ENCODE peak calls at places on chromosomes 3 and 15, in four cellular contexts. T is GM12864, G is type B pancreatic cell, A is stomach. P is an unnamed sample.

GRCh38 chr15:80476036-80476435 is 71.9 kb downstream of the ARNT2 start:
- DNase-seq in T (no peak), G (no peak), A (no peak), P (no peak)

GRCh38 chr15:101078669-101079323 is 159.6 kb downstream of the LRRK1 start:
- DNase-seq in T (no peak), G (no peak), A (no peak), P (no peak)

GRCh38 chr3:173395412-173396181 is 1.9 kb upstream of the NLGN1 start:
- DNase-seq in T (no peak), G (peak; percentile 85), A (peak; percentile 78), P (peak; percentile 89)

GRCh38 chr15:43735402-43735801 is 10.8 kb upstream of the PDIA3 start:
- DNase-seq in T (no peak), G (no peak), A (no peak), P (no peak)

GRCh38 chr15:82530006-82530405 is 10.3 kb downstream of the RPS17 start:
- DNase-seq in T (no peak), G (no peak), A (no peak), P (peak; percentile 38)

GRCh38 chr3:113825090-113825489 is 13.5 kb upstream of the GRAMD1C start:
- DNase-seq in T (peak; percentile 59), G (no peak), A (no peak), P (no peak)

GRCh38 chr3:110738531-110738930 is 333.1 kb upstream of the NECTIN3 start:
- DNase-seq in T (no peak), G (no peak), A (no peak), P (no peak)

GRCh38 chr3:58099850-58100249 is 91.6 kb downstream of the FLNB start:
- DNase-seq in T (no peak), G (no peak), A (no peak), P (no peak)

GRCh38 chr15:31344824-31345605 is 18.4 kb downstream of the KLF13 start:
- DNase-seq in T (no peak), G (no peak), A (no peak), P (no peak)

GRCh38 chr15:48677821-48678220 is 32.3 kb upstream of the FBN1 start:
- DNase-seq in T (no peak), G (no peak), A (no peak), P (no peak)

GRCh38 chr3:186209810-186210752 is 101.2 kb upstream of the ETV5 start:
- DNase-seq in T (no peak), G (no peak), A (peak; percentile 58), P (no peak)

GRCh38 chr15:74788716-74789151 is 6.9 kb downstream of the CSK start:
- DNase-seq in T (peak; percentile 92), G (no peak), A (no peak), P (no peak)

GRCh38 chr3:112794622-112795172 is 52.0 kb downstream of the CD200R1L start:
- DNase-seq in T (no peak), G (no peak), A (no peak), P (no peak)

GRCh38 chr3:86937306-86937791 is 53.6 kb downstream of the VGLL3 start:
- DNase-seq in T (no peak), G (no peak), A (no peak), P (no peak)

GRCh38 chr3:189355481-189356201 is 183.9 kb downstream of the TPRG1 start:
- DNase-seq in T (no peak), G (no peak), A (no peak), P (no peak)

GRCh38 chr3:169865176-169865800 is 4.4 kb downstream of the LRRC31 start:
- DNase-seq in T (no peak), G (no peak), A (no peak), P (no peak)

GRCh38 chr3:129195731-129196256 is 12.1 kb upstream of the CNBP start:
- DNase-seq in T (no peak), G (no peak), A (no peak), P (no peak)

GRCh38 chr3:15367059-15367458 is 34.7 kb upstream of the SH3BP5 start:
- DNase-seq in T (no peak), G (no peak), A (no peak), P (no peak)

GRCh38 chr15:45088801-45089711 is 24.9 kb downstream of the DUOX2 start:
- DNase-seq in T (no peak), G (no peak), A (no peak), P (no peak)

GRCh38 chr15:44662478-44663409 is 718 bp downstream of the SPG11 start:
- DNase-seq in T (peak; percentile 80), G (no peak), A (peak; percentile 81), P (peak; percentile 85)

GRCh38 chr15:68666120-68666811 is 87.5 kb downstream of the CORO2B start:
- DNase-seq in T (no peak), G (no peak), A (no peak), P (no peak)

GRCh38 chr3:141659821-141660597 is 78.1 kb upstream of the RNF7 start:
- DNase-seq in T (no peak), G (peak; percentile 73), A (peak; percentile 64), P (peak; percentile 85)

GRCh38 chr3:183931881-183932280 is 47.2 kb upstream of the PARL start:
- DNase-seq in T (no peak), G (no peak), A (no peak), P (no peak)

GRCh38 chr15:60970246-60971170 is 258.6 kb downstream of the RORA start:
- DNase-seq in T (no peak), G (no peak), A (no peak), P (no peak)

GRCh38 chr3:45957606-45958005 is 14.3 kb downstream of the CXCR6 start:
- DNase-seq in T (no peak), G (no peak), A (no peak), P (no peak)

GRCh38 chr3:1082024-1082633 is 10.7 kb upstream of the CNTN6 start:
- DNase-seq in T (peak; percentile 7), G (no peak), A (peak; percentile 28), P (no peak)

GRCh38 chr15:51908312-51908711 is 63.3 kb downstream of the LEO1 start:
- DNase-seq in T (no peak), G (no peak), A (no peak), P (no peak)

GRCh38 chr15:98866503-98866902 is 141.1 kb downstream of the PGPEP1L start:
- DNase-seq in T (no peak), G (no peak), A (no peak), P (no peak)

GRCh38 chr15:50176869-50177268 is 5.1 kb upstream of the SLC27A2 start:
- DNase-seq in T (no peak), G (no peak), A (no peak), P (no peak)

GRCh38 chr3:50194903-50195500 is 3.6 kb downstream of the GNAT1 start:
- DNase-seq in T (no peak), G (no peak), A (no peak), P (no peak)

GRCh38 chr3:123817413-123817812 is 66.7 kb downstream of the MYLK start:
- DNase-seq in T (no peak), G (no peak), A (no peak), P (peak; percentile 59)

GRCh38 chr3:111723293-111723963 is 128.3 kb upstream of the ZBED2 start:
- DNase-seq in T (no peak), G (no peak), A (no peak), P (no peak)

GRCh38 chr3:144394052-144394451 is 422.4 kb downstream of the DIPK2A start:
- DNase-seq in T (no peak), G (no peak), A (no peak), P (no peak)

GRCh38 chr3:152466784-152467183 is 198.1 kb downstream of the MBNL1 start:
- DNase-seq in T (no peak), G (no peak), A (no peak), P (no peak)

GRCh38 chr3:127739347-127740135 is 66.8 kb downstream of the ABTB1 start:
- DNase-seq in T (no peak), G (no peak), A (no peak), P (no peak)

GRCh38 chr3:126781889-126782491 is 78.0 kb downstream of the CHCHD6 start:
- DNase-seq in T (no peak), G (no peak), A (no peak), P (no peak)

GRCh38 chr3:98801042-98801747 is 38.1 kb downstream of the ST3GAL6 start:
- DNase-seq in T (no peak), G (no peak), A (no peak), P (no peak)
- TF ChIP-seq CTCF in T (no peak), G (peak; percentile 27), A (no peak), P (peak; percentile 16)

GRCh38 chr15:40232625-40233070 is 6.2 kb upstream of the PAK6 start:
- DNase-seq in T (no peak), G (no peak), A (no peak), P (no peak)
- TF ChIP-seq CTCF in T (no peak), G (no peak), A (no peak), P (no peak)

GRCh38 chr15:28021281-28022039 is 77.7 kb downstream of the OCA2 start:
- DNase-seq in T (no peak), G (no peak), A (no peak), P (peak; percentile 92)
- TF ChIP-seq CTCF in T (no peak), G (peak; percentile 59), A (peak; percentile 10), P (peak; percentile 65)

GRCh38 chr3:100257601-100258000 is 3.2 kb upstream of the TBC1D23 start:
- DNase-seq in T (no peak), G (no peak), A (no peak), P (no peak)

GRCh38 chr3:100260685-100261480 is at the start of gene TBC1D23:
- DNase-seq in T (peak; percentile 99), G (peak; percentile 97), A (peak; percentile 97), P (peak; percentile 99)

GRCh38 chr3:100261481-100261903 is 700 bp downstream of the TBC1D23 start:
- DNase-seq in T (no peak), G (no peak), A (no peak), P (no peak)

GRCh38 chr3:100263583-100263982 is 2.8 kb downstream of the TBC1D23 start:
- DNase-seq in T (no peak), G (no peak), A (no peak), P (no peak)

GRCh38 chr3:100260081-100260684 is 609 bp upstream of the TBC1D23 start:
- DNase-seq in T (no peak), G (no peak), A (no peak), P (no peak)
- TF ChIP-seq CTCF in T (no peak), G (peak; percentile 67), A (no peak), P (no peak)

DNA sequence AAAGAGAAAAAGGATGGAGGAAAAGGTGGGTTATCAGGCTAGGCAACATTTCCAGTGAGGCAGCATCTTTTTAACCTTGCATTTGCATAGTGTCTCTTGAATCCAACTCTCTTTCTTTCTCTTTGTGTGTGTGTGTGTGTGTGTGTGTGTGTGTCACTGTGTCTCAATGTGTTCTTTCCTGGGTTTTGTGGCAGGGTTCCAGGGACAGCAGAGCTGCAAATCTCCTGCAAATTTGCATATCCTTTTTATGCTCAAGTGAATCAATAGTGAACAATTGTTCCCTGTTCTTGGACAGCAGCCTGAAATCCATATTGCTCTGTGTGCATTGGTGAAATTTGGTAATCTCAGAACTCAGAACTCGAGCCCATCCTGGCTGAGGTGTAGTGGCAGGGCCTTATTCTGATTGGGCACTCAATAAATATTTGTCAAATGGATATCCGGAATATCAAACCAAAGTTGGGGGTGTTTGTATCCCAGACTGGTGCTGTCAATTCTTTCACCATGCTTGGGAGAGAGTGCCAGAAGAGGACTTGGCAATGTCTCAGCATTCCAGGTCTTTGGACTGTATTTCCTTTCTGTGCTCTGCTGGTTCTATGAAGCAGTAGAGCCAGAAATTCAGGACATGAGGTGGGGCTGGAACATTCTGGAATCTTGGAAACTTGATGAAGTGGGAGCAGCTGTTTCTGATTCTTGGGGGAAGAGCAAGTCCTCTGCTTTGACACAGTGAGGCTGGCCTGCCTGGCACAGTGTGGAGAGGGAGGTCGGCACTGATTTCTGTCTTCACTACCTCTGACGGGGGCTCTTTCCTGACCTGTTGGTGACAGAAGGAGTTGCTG is 380.5 kb upstream of the C2CD4B start:
- DNase-seq in T (no peak), G (no peak), A (peak; percentile 75), P (no peak)
- TF ChIP-seq CTCF in T (no peak), G (no peak), A (no peak), P (no peak)

P was measured in osteocyte.